ENCODE peak calls at places on chromosomes 7 and 10, in six cellular contexts. Z is H1, E is HL-60, R is spleen, O is HCT116, M is endothelial cell of umbilical vein. J is an unnamed sample.

GRCh38 chr10:23439920-23440875 is 1.3 kb downstream of the OTUD1 start:
- DNase-seq in M (peak), R (peak), O (no peak), E (no peak), Z (no peak), J (peak)

GRCh38 chr10:16259726-16260125 is 177.1 kb upstream of the PTER start:
- DNase-seq in R (no peak), E (no peak), Z (no peak), M (no peak), O (no peak), J (no peak)

GRCh38 chr7:39688611-39689485 is 65.5 kb downstream of the RALA start:
- DNase-seq in R (no peak), E (no peak), O (no peak), Z (no peak), M (peak), J (no peak)

GRCh38 chr10:14502451-14502850 is 171.7 kb upstream of the FRMD4A start:
- DNase-seq in Z (no peak), R (no peak), M (no peak), O (no peak), E (no peak), J (no peak)

GRCh38 chr7:4931932-4932331 is 27.1 kb downstream of the MMD2 start:
- DNase-seq in M (no peak), O (peak), E (no peak), R (no peak), Z (peak), J (no peak)

GRCh38 chr10:20871970-20872369 is 25.1 kb downstream of the NEBL start:
- DNase-seq in R (no peak), Z (no peak), E (no peak), O (no peak), M (no peak), J (no peak)

GRCh38 chr10:119423510-119423874 is 119.0 kb downstream of the RGS10 start:
- DNase-seq in R (no peak), O (no peak), M (no peak), E (no peak), Z (no peak), J (no peak)

GRCh38 chr10:32054087-32054486 is 2.1 kb downstream of the KIF5B start:
- DNase-seq in M (peak), E (no peak), O (no peak), Z (no peak), R (no peak), J (peak)

GRCh38 chr7:106659963-106660861 is 746 bp downstream of the CCDC71L start:
- DNase-seq in Z (peak), R (peak), E (peak), M (peak), O (peak), J (peak)

GRCh38 chr7:155227788-155228458 is 69.8 kb upstream of the INSIG1 start:
- DNase-seq in E (no peak), O (no peak), M (no peak), Z (no peak), R (peak), J (no peak)

GRCh38 chr7:44891372-44891771 is 6.0 kb upstream of the PURB start:
- DNase-seq in E (no peak), O (no peak), R (no peak), M (no peak), Z (no peak), J (no peak)

GRCh38 chr10:132489053-132489703 is 48.4 kb upstream of the INPP5A start:
- DNase-seq in E (no peak), Z (no peak), O (no peak), R (peak), M (no peak), J (no peak)

GRCh38 chr10:13993634-13994033 is 337.1 kb downstream of the FRMD4A start:
- DNase-seq in O (no peak), M (no peak), R (no peak), Z (no peak), E (no peak), J (no peak)

GRCh38 chr7:135795846-135796570 is 47.4 kb upstream of the FAM180A start:
- DNase-seq in M (no peak), R (no peak), Z (no peak), O (no peak), E (no peak), J (no peak)

GRCh38 chr7:42350801-42351200 is 113.8 kb upstream of the GLI3 start:
- DNase-seq in E (no peak), O (no peak), Z (no peak), M (no peak), R (no peak), J (no peak)

GRCh38 chr10:71747039-71747807 is 26.1 kb downstream of the VSIR start:
- DNase-seq in O (no peak), Z (no peak), E (no peak), R (no peak), M (no peak), J (no peak)

GRCh38 chr10:92757720-92758119 is 68.0 kb downstream of the HHEX start:
- DNase-seq in O (no peak), R (no peak), Z (no peak), M (no peak), E (no peak), J (no peak)

GRCh38 chr10:12726971-12727831 is 274.3 kb downstream of the CCDC3 start:
- DNase-seq in M (no peak), Z (no peak), E (no peak), R (no peak), O (no peak), J (no peak)
- TF ChIP-seq POLR2AphosphoS5 in M (no peak), Z (no peak), E (no peak), R (no peak), O (no peak), J (no peak)

GRCh38 chr10:50501899-50502556 is 121.7 kb downstream of the SGMS1 start:
- DNase-seq in M (no peak), R (no peak), Z (no peak), O (no peak), E (no peak), J (no peak)
- H3K27ac ChIP-seq in M (no peak), R (no peak), Z (no peak), O (no peak), E (no peak), J (no peak)

GRCh38 chr10:77898323-77899079 is 28.1 kb downstream of the DLG5 start:
- DNase-seq in O (no peak), Z (no peak), M (peak), R (no peak), E (no peak), J (peak)
- TF ChIP-seq POLR2AphosphoS5 in O (peak), Z (no peak), M (no peak), R (peak), E (no peak), J (peak)

GRCh38 chr7:129843365-129843898 is 109.3 kb downstream of the UBE2H start:
- DNase-seq in E (no peak), O (no peak), Z (peak), M (no peak), R (no peak), J (no peak)
- H3K27ac ChIP-seq in E (no peak), O (peak), Z (peak), M (no peak), R (no peak), J (no peak)